ENCODE peak calls at places on chromosomes 5 and 9, in nine cellular contexts. I is K562; B is activated T-cell treated with anti-CD3 and anti-CD28 coated beads, Interleukin-2, amount 50 U/mL, for 72 hours; G is lung microvascular endothelial cell; A is stimulated activated CD8-positive, alpha-beta memory T cell treated with anti-CD3 and anti-CD28 coated beads, Interleukin-12 subunit alpha, Interleukin-12 subunit beta, amount 100 ng/mL, for 1 hour; N is endodermal cell; U is prostate gland; K is activated CD8-positive, alpha-beta memory T cell treated with anti-CD3 and anti-CD28 coated beads for 48 hours; E is neural crest cell. R is an unnamed sample.

GRCh38 chr9:76650692-76651091 is 113.5 kb upstream of the PCA3 start:
- DNase-seq in G (no peak), E (no peak), U (no peak), B (no peak), I (no peak), N (peak), K (no peak), A (no peak), R (no peak)

GRCh38 chr5:107303163-107303562 is 367.6 kb downstream of the EFNA5 start:
- DNase-seq in K (no peak), E (no peak), N (no peak), B (no peak), I (no peak), U (no peak), G (no peak), A (no peak), R (no peak)

GRCh38 chr5:53418409-53418808 is 62.0 kb upstream of the FST start:
- DNase-seq in K (no peak), U (no peak), G (peak), I (no peak), B (no peak), E (no peak), A (no peak), N (no peak), R (no peak)

GRCh38 chr5:178279723-178280438 is 47.3 kb upstream of the PHYKPL start:
- DNase-seq in E (peak), B (peak), A (peak), I (peak), N (peak), K (peak), U (peak), G (peak), R (peak)

GRCh38 chr5:118243068-118243467 is 745.3 kb downstream of the DTWD2 start:
- DNase-seq in G (no peak), A (no peak), E (no peak), N (no peak), K (no peak), I (no peak), B (no peak), U (no peak), R (no peak)

GRCh38 chr9:96022445-96023031 is 147.0 kb downstream of the ERCC6L2 start:
- DNase-seq in A (no peak), G (no peak), U (no peak), I (peak), N (peak), B (peak), K (peak), E (peak), R (no peak)

GRCh38 chr9:15764131-15764530 is 211.3 kb downstream of the CCDC171 start:
- DNase-seq in U (no peak), K (no peak), B (no peak), N (no peak), A (no peak), E (no peak), I (no peak), G (no peak), R (no peak)

GRCh38 chr5:137365126-137365865 is 133.8 kb downstream of the SPOCK1 start:
- DNase-seq in K (no peak), G (no peak), I (no peak), A (no peak), N (no peak), E (no peak), B (no peak), U (no peak), R (no peak)

GRCh38 chr9:87336914-87337333 is 160.7 kb upstream of the DAPK1 start:
- DNase-seq in E (no peak), I (peak), N (no peak), A (no peak), B (peak), U (peak), K (no peak), G (peak), R (peak)

GRCh38 chr9:128911529-128912035 is 9.2 kb upstream of the PHYHD1 start:
- DNase-seq in B (no peak), N (peak), U (no peak), A (no peak), I (no peak), K (no peak), G (peak), E (no peak), R (no peak)

GRCh38 chr9:96581823-96582598 is 37.6 kb downstream of the CDC14B start:
- DNase-seq in N (peak), K (no peak), U (peak), I (no peak), B (no peak), G (no peak), A (no peak), E (no peak), R (no peak)

GRCh38 chr5:59393585-59394289 is 499.8 kb downstream of the PDE4D start:
- DNase-seq in I (no peak), E (no peak), G (no peak), N (no peak), K (no peak), B (no peak), U (no peak), A (no peak), R (no peak)

GRCh38 chr5:73759771-73760170 is 133.8 kb downstream of the ARHGEF28 start:
- DNase-seq in G (no peak), B (no peak), K (no peak), E (no peak), I (no peak), U (no peak), A (no peak), N (no peak), R (no peak)

GRCh38 chr5:68066277-68066955 is 149.1 kb upstream of the PIK3R1 start:
- DNase-seq in K (no peak), N (no peak), G (no peak), E (no peak), B (no peak), I (no peak), A (no peak), U (no peak), R (no peak)

R was measured in NAMALWA.